ENCODE peak calls at places on chromosomes 11 and 22, in seven cellular contexts. A is MCF 10A; U is erythroblast; O is stimulated activated CD4-positive, alpha-beta T cell treated with anti-CD3 and anti-CD28 coated beads, Interleukin-2, amount 100 ng/mL, for 48 hours; F is EL; S is stromal cell of bone marrow; V is activated CD8-positive, alpha-beta memory T cell treated with anti-CD3 and anti-CD28 coated beads, Interleukin-2, amount 50 U/mL, for 48 hours. L is an unnamed sample.

GRCh38 chr11:65718964-65719492 is 1.6 kb downstream of the RNASEH2C start:
- DNase-seq in V (no peak), S (peak), F (peak), O (no peak), U (no peak), A (no peak), L (no peak)

GRCh38 chr22:31951201-31952093 is 7.1 kb downstream of the YWHAH start:
- DNase-seq in V (peak), A (no peak), F (no peak), O (no peak), S (no peak), U (no peak), L (no peak)

GRCh38 chr11:27392715-27393114 is 29.7 kb upstream of the CCDC34 start:
- DNase-seq in A (peak), F (peak), S (peak), O (no peak), U (peak), V (no peak), L (no peak)

GRCh38 chr11:112016088-112016764 is 9.0 kb upstream of the DLAT start:
- DNase-seq in F (no peak), V (no peak), O (no peak), A (peak), U (no peak), S (peak), L (no peak)

GRCh38 chr11:119190531-119190930 is 5.3 kb downstream of the NHERF4 start:
- DNase-seq in S (no peak), O (no peak), V (no peak), U (no peak), F (no peak), A (no peak), L (no peak)

GRCh38 chr22:17172172-17172833 is 13.2 kb upstream of the HDHD5 start:
- DNase-seq in U (no peak), V (no peak), F (no peak), O (no peak), A (no peak), S (no peak), L (no peak)

GRCh38 chr11:1486054-1486825 is at the start of gene MOB2:
- DNase-seq in S (no peak), F (no peak), V (no peak), U (no peak), A (no peak), O (no peak), L (no peak)

GRCh38 chr11:6418958-6419611 is at the start of gene APBB1:
- DNase-seq in A (no peak), U (peak), O (peak), S (peak), F (peak), V (peak), L (peak)

GRCh38 chr11:29676993-29677392 is 339.8 kb downstream of the KCNA4 start:
- DNase-seq in F (no peak), V (no peak), A (no peak), U (no peak), S (peak), O (no peak), L (no peak)

GRCh38 chr11:126843096-126843495 is 157.5 kb downstream of the KIRREL3 start:
- DNase-seq in V (no peak), S (no peak), O (no peak), U (no peak), A (no peak), F (no peak), L (no peak)

GRCh38 chr11:29119691-29120328 is 897.0 kb downstream of the KCNA4 start:
- DNase-seq in O (no peak), U (no peak), V (no peak), F (peak), S (peak), A (peak), L (no peak)

GRCh38 chr11:108606495-108607160 is 13.1 kb upstream of the EXPH5 start:
- DNase-seq in O (no peak), U (no peak), F (no peak), S (no peak), A (peak), V (no peak), L (no peak)

GRCh38 chr11:126310229-126310991 is 6.5 kb downstream of the DCPS start:
- DNase-seq in O (peak), V (peak), F (peak), S (peak), A (peak), U (peak), L (peak)

GRCh38 chr11:72338741-72339140 is 94.8 kb upstream of the PHOX2A start:
- DNase-seq in S (no peak), F (peak), A (no peak), U (no peak), V (no peak), O (no peak), L (no peak)

GRCh38 chr11:86478348-86478747 is 103.7 kb downstream of the CCDC81 start:
- DNase-seq in S (no peak), V (no peak), F (no peak), A (no peak), U (no peak), O (no peak), L (no peak)

GRCh38 chr11:33863418-33864172 is 28.3 kb downstream of the LMO2 start:
- DNase-seq in U (no peak), V (no peak), S (no peak), A (no peak), F (no peak), O (no peak), L (no peak)

GRCh38 chr11:68505596-68505995 is 45.0 kb downstream of the PPP6R3 start:
- DNase-seq in S (peak), O (no peak), A (no peak), F (peak), V (no peak), U (no peak), L (no peak)

GRCh38 chr11:78193806-78194205 is 5.1 kb downstream of the USP35 start:
- DNase-seq in V (no peak), O (no peak), U (no peak), S (no peak), A (no peak), F (no peak), L (no peak)

GRCh38 chr11:4826425-4826824 is 5.3 kb downstream of the OR51F2 start:
- DNase-seq in F (no peak), A (no peak), S (peak), O (no peak), V (no peak), U (no peak), L (no peak)

GRCh38 chr22:10741210-10741609 is 4786.8 kb upstream of the OR11H1 start:
- DNase-seq in V (no peak), U (no peak), A (no peak), S (no peak), O (no peak), F (no peak), L (no peak)

GRCh38 chr22:41535244-41535643 is 9.0 kb downstream of the POLR3H start:
- DNase-seq in A (no peak), O (no peak), F (no peak), U (peak), S (no peak), V (no peak), L (no peak)

GRCh38 chr11:134047586-134047999 is 21.3 kb upstream of the JAM3 start:
- DNase-seq in O (no peak), F (peak), A (peak), V (no peak), S (peak), U (no peak), L (no peak)

GRCh38 chr22:22935056-22935545 is 47.5 kb downstream of the IGLL5 start:
- DNase-seq in O (no peak), S (no peak), V (no peak), F (no peak), A (no peak), U (no peak), L (no peak)

GRCh38 chr11:128210148-128210940 is 377.0 kb downstream of the ETS1 start:
- DNase-seq in F (peak), U (no peak), O (no peak), A (peak), S (peak), V (no peak), L (no peak)

GRCh38 chr11:86153439-86153838 is 84.6 kb upstream of the PICALM start:
- DNase-seq in O (no peak), F (no peak), S (no peak), A (no peak), U (no peak), V (no peak), L (no peak)